ENCODE peak calls at places on chromosomes 4 and X, in ten cellular contexts. N, J, B, T, A, L, M, F, Q and K are unnamed samples. For H3K4me1, the result is how much of the 10 kb centered on the place peaks cover.

GRCh38 chrX:151743651-151744470 is 9.3 kb downstream of the CNGA2 start:
- DNase-seq in Q (no peak), M (peak), N (no peak), T (no peak), A (no peak), L (no peak), B (no peak), J (no peak), F (no peak), K (peak)

GRCh38 chrX:25343060-25343459 is 327.3 kb upstream of the ARX start:
- DNase-seq in T (no peak), F (no peak), M (no peak), N (no peak), B (no peak), J (no peak), Q (no peak), A (no peak), L (no peak), K (no peak)

GRCh38 chr4:73593631-73594241 is 26.5 kb downstream of the RASSF6 start:
- DNase-seq in N (peak), B (no peak), M (no peak), F (peak), L (no peak), A (no peak), T (no peak), J (no peak), Q (peak), K (no peak)

GRCh38 chr4:62208921-62209320 is 1008.8 kb downstream of the ADGRL3 start:
- DNase-seq in Q (no peak), J (no peak), M (no peak), F (no peak), N (no peak), A (no peak), L (no peak), B (no peak), T (no peak), K (no peak)

GRCh38 chr4:137664055-137664405 is 131.7 kb upstream of the PCDH18 start:
- DNase-seq in T (no peak), B (no peak), F (no peak), J (no peak), M (no peak), Q (no peak), L (no peak), A (no peak), N (peak), K (no peak)

GRCh38 chr4:94791701-94792100 is 33.9 kb downstream of the BMPR1B start:
- DNase-seq in T (no peak), A (no peak), F (no peak), B (no peak), N (no peak), L (no peak), Q (no peak), M (no peak), J (no peak), K (no peak)

GRCh38 chrX:93874554-93874953 is 200.5 kb downstream of the FAM133A start:
- DNase-seq in T (no peak), N (no peak), J (no peak), F (peak), B (no peak), L (no peak), Q (no peak), A (no peak), M (no peak), K (no peak)

GRCh38 chr4:101956068-101956805 is 165.7 kb downstream of the BANK1 start:
- DNase-seq in N (peak), J (no peak), T (no peak), B (no peak), Q (no peak), F (no peak), A (no peak), M (no peak), L (no peak), K (no peak)

GRCh38 chrX:124194209-124194608 is 138.3 kb upstream of the TEX13D start:
- DNase-seq in J (no peak), Q (no peak), T (no peak), L (no peak), B (no peak), N (no peak), A (no peak), F (no peak), M (peak), K (no peak)

GRCh38 chrX:25296850-25297249 is 281.1 kb upstream of the ARX start:
- DNase-seq in T (no peak), L (no peak), Q (no peak), J (no peak), F (no peak), A (no peak), B (no peak), N (no peak), M (no peak), K (no peak)

GRCh38 chr4:186726440-186727148 is 2.9 kb upstream of the FAT1 start:
- DNase-seq in A (peak), B (peak), Q (peak), N (peak), L (peak), T (no peak), F (peak), M (peak), J (peak), K (no peak)

GRCh38 chr4:36771411-36772153 is 473.0 kb upstream of the NWD2 start:
- DNase-seq in F (no peak), T (no peak), N (no peak), A (no peak), M (no peak), L (no peak), J (no peak), Q (peak), B (no peak), K (no peak)
- TF ChIP-seq POLR2AphosphoS5 in F (no peak), T (no peak), N (no peak), A (no peak), M (no peak), L (no peak), J (no peak), Q (no peak), B (no peak), K (no peak)

GRCh38 chr4:28402751-28403150 is 1542.1 kb downstream of the STIM2 start:
- DNase-seq in M (no peak), Q (no peak), T (no peak), J (no peak), A (no peak), L (no peak), B (no peak), F (no peak), N (no peak), K (no peak)
- TF ChIP-seq POLR2A in M (no peak), Q (no peak), T (no peak), J (no peak), A (no peak), L (no peak), B (no peak), F (no peak), N (no peak), K (no peak)

GRCh38 chr4:172997851-172998250 is 170.8 kb upstream of the GALNT7 start:
- DNase-seq in N (no peak), T (no peak), J (no peak), Q (no peak), M (no peak), A (no peak), B (no peak), L (no peak), F (no peak), K (no peak)
- H3K4me1 ChIP-seq in N (under half), T (under half), J (under half), Q (under half), M (under half), A (under half), B (under half), L (under half), F (under half), K (under half)

DNA sequence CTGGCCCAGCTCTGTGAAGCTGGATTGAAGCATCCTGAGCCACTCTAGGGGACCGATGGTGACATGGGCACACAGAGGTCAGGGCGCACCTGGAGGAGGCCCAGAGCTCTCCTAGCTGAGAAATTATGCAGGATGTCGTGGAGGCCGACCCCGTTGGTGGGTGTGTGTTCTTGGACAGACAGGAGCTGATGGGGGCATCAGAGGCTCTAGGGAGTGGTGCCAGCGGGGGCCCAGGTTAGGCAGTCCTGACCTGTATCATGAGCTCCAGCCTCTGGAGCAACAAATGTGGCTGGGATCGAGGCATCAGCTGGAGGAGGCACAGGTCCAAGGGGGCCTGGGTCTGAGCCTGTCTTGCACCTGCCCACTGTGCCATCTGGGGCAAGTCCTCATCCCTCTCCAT is 124.6 kb upstream of the PSAPL1 start:
- DNase-seq in Q (no peak), L (no peak), N (no peak), M (no peak), T (no peak), B (no peak), A (no peak), J (no peak), F (no peak), K (no peak)
- TF ChIP-seq POLR2AphosphoS5 in Q (no peak), L (no peak), N (no peak), M (no peak), T (no peak), B (no peak), A (no peak), J (no peak), F (no peak), K (no peak)

GRCh38 chrX:12972239-12972638 is 2.7 kb upstream of the TMSB4X start:
- DNase-seq in L (no peak), B (no peak), F (no peak), J (no peak), Q (no peak), T (no peak), N (no peak), M (no peak), A (no peak), K (no peak)

GRCh38 chrX:12971282-12972003 is 3.5 kb upstream of the TMSB4X start:
- DNase-seq in A (peak), Q (no peak), T (no peak), N (no peak), F (no peak), J (no peak), L (no peak), M (no peak), B (peak), K (peak)

GRCh38 chrX:12967711-12968465 is 7.0 kb upstream of the TMSB4X start:
- DNase-seq in B (no peak), N (no peak), T (no peak), F (no peak), A (no peak), M (no peak), J (no peak), L (no peak), Q (no peak), K (peak)

GRCh38 chrX:12972867-12973560 is 1.9 kb upstream of the TMSB4X start:
- DNase-seq in T (no peak), B (no peak), L (no peak), N (no peak), F (no peak), A (no peak), J (no peak), M (no peak), Q (no peak), K (no peak)

DNA sequence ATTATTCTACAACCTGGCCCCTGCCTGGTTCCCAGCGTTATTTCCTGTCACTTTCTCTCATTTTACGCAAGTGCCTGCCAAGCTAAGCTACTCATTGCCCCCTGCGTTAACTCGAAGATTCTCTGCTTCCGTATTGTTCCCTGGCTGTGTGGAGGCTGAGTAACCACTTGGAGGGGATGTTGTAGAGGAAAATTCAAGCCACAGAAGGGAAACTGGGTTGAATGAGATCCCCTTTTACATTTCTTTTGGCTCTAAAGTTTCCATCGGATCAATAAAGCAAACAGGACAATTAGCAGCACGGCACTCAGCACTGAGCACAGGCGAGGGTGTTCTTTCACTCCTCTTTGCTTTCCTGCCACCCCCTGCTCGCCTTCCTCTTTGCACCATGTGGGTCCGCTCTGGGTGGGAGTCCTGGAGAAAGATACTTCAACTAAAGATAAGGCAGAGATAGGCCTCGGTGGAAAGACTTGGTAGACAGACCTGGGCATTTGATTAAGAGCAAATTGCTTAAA is 4.2 kb upstream of the TMSB4X start:
- DNase-seq in A (no peak), L (no peak), J (no peak), Q (no peak), T (peak), B (no peak), F (peak), M (no peak), N (peak), K (peak)
- TF ChIP-seq POLR2A in A (no peak), L (no peak), J (no peak), Q (no peak), T (no peak), B (no peak), F (no peak), M (no peak), N (no peak), K (peak)

DNA sequence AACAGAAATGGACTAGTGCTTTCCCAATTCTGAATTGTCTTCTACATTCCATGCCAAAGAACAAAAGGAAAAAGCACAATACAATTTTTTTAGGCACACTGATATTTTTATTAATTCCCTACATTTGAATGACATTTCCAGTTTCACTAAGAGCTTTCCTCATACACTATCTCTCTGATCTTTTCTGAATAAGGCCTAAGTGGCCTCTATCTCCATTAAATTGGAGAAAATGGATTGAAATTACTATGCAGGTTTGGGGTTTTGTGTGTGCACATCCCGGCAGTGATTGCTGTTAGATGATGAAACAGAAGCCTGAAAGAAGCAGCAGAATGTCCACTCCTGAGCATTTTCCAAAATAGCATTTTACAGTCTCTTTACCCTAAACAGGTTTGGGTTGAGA is 104.0 kb downstream of the ATP11C start:
- DNase-seq in J (no peak), T (no peak), M (no peak), Q (no peak), A (no peak), N (no peak), B (no peak), F (no peak), L (no peak), K (no peak)
- H3K4me1 ChIP-seq in J (under half), T (under half), M (under half), Q (under half), A (under half), N (under half), B (under half), F (under half), L (under half), K (under half)

DNA sequence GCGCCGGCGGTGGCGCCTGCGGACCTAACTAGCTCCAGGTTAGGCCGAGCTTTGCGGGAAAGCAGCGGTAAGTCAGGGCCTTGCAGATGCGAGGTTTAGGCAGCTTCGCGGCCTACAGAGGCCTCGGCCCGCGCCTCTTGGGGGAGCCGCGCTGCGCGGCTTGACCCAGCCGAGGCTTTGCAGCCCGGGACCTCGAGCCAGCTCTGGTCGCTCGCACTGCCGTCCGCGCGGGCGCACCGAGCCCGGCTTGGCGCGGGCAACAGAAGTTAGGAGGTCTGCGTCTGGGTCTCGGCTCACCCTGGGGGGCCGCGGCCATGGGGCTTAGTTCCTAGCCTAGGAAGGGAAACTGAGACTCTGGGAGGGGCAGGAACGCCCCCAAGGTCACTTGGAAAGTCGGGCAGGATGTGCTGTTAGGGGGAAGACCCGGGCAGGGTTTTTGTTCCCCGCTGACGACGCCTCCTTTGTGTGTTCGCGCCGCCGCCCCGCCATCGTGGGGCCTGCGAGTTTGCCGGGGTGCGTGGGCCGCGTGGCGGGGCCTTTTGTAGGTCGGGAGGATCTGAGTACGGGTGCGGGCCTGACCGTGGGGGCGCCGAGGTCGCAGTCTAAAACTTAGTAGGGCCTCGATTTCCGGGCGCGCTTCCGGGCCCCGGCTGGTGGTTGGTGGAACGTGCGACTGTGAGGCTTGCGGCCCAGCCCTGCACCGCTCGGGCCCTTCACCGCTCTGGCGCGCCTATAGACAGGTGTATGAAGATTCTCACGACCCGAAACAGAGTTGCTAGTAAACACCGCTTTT is 482 bp downstream of the RNF4 start:
- DNase-seq in T (no peak), Q (no peak), F (no peak), J (no peak), A (peak), N (no peak), L (peak), B (no peak), M (no peak), K (peak)
- TF ChIP-seq POLR2AphosphoS5 in T (no peak), Q (no peak), F (no peak), J (no peak), A (no peak), N (peak), L (no peak), B (no peak), M (no peak), K (peak)

GRCh38 chrX:16870861-16871584 is 861 bp upstream of the RBBP7 start:
- DNase-seq in L (peak), M (peak), J (no peak), T (no peak), B (peak), N (peak), F (no peak), Q (no peak), A (peak), K (peak)

GRCh38 chrX:16869393-16870094 is 618 bp downstream of the RBBP7 start:
- DNase-seq in A (peak), B (peak), J (no peak), T (no peak), F (no peak), N (peak), Q (no peak), L (peak), M (peak), K (peak)

GRCh38 chrX:16868920-16869319 is 1.2 kb downstream of the RBBP7 start:
- DNase-seq in A (no peak), J (no peak), T (no peak), M (no peak), N (peak), F (no peak), B (no peak), L (no peak), Q (no peak), K (no peak)

GRCh38 chrX:16867947-16868346 is 2.2 kb downstream of the RBBP7 start:
- DNase-seq in A (no peak), T (no peak), N (no peak), J (no peak), Q (no peak), M (no peak), F (peak), L (no peak), B (no peak), K (no peak)

GRCh38 chrX:16870095-16870860 is at the start of gene RBBP7:
- DNase-seq in M (peak), A (peak), B (peak), L (peak), N (peak), Q (peak), J (peak), T (peak), F (peak), K (peak)
- TF ChIP-seq POLR2A in M (peak), A (no peak), B (peak), L (peak), N (no peak), Q (peak), J (peak), T (peak), F (peak), K (peak)